ENCODE peak calls at places on chromosomes 3 and 15, in seven cellular contexts. I, H, J, D, C, R and X are unnamed samples.

GRCh38 chr15:49093252-49094105 is 47.2 kb upstream of the SECISBP2L start:
- DNase-seq in I (no peak), H (no peak), R (no peak), J (no peak), C (no peak), D (no peak), X (no peak)

GRCh38 chr3:118526758-118527526 is 507.7 kb downstream of the IGSF11 start:
- DNase-seq in J (no peak), C (no peak), H (no peak), R (peak), I (no peak), D (no peak), X (no peak)

GRCh38 chr3:157502916-157503620 is at the start of gene VEPH1:
- DNase-seq in J (no peak), C (no peak), R (no peak), I (no peak), D (peak), H (no peak), X (no peak)

GRCh38 chr3:134652409-134652831 is 1.6 kb upstream of the KY start:
- DNase-seq in J (no peak), I (peak), H (no peak), D (peak), R (no peak), C (no peak), X (no peak)

GRCh38 chr3:135965506-135966348 is at the start of gene PPP2R3A:
- DNase-seq in I (peak), J (peak), R (peak), C (peak), D (peak), H (peak), X (peak)

GRCh38 chr3:38738630-38739395 is 77.2 kb downstream of the SCN10A start:
- DNase-seq in H (no peak), D (peak), R (peak), I (peak), J (no peak), C (peak), X (peak)

GRCh38 chr3:109081746-109082510 is 36.0 kb downstream of the MORC1 start:
- DNase-seq in H (no peak), R (no peak), J (no peak), I (no peak), D (peak), C (peak), X (peak)

GRCh38 chr3:51706788-51707731 is at the start of gene GRM2:
- DNase-seq in D (peak), I (peak), R (peak), H (peak), J (no peak), C (peak), X (no peak)

GRCh38 chr3:49132437-49133225 is at the start of gene LAMB2:
- DNase-seq in H (peak), D (peak), J (no peak), C (peak), R (peak), I (peak), X (peak)

GRCh38 chr3:128946411-128946810 is 47.5 kb downstream of the CFAP92 start:
- DNase-seq in D (peak), I (no peak), C (no peak), R (no peak), H (no peak), J (no peak), X (no peak)

GRCh38 chr3:149080699-149081091 is 5.6 kb downstream of the HLTF start:
- DNase-seq in D (peak), C (no peak), R (no peak), H (no peak), I (no peak), J (no peak), X (no peak)

GRCh38 chr3:194326192-194327029 is 24.7 kb downstream of the CPN2 start:
- DNase-seq in C (peak), H (no peak), R (no peak), I (no peak), D (peak), J (no peak), X (no peak)

GRCh38 chr15:36978625-36979024 is 121.7 kb downstream of the MEIS2 start:
- DNase-seq in R (no peak), I (no peak), D (no peak), C (no peak), J (no peak), H (no peak), X (no peak)

GRCh38 chr3:31709005-31709404 is 176.3 kb downstream of the STT3B start:
- DNase-seq in J (no peak), D (no peak), H (no peak), C (no peak), R (no peak), I (no peak), X (no peak)

GRCh38 chr3:102673271-102674115 is 238.7 kb downstream of the ZPLD1 start:
- DNase-seq in J (peak), R (peak), H (peak), D (peak), I (peak), C (peak), X (peak)

GRCh38 chr3:122609798-122610559 is 32.5 kb downstream of the PARP15 start:
- DNase-seq in C (no peak), J (no peak), H (no peak), D (peak), R (no peak), I (no peak), X (peak)

GRCh38 chr3:39982665-39983357 is 173.4 kb downstream of the MYRIP start:
- DNase-seq in D (no peak), I (no peak), H (no peak), C (no peak), R (no peak), J (no peak), X (no peak)

GRCh38 chr15:69893863-69894262 is 203.9 kb downstream of the TLE3 start:
- DNase-seq in D (peak), J (no peak), C (no peak), R (no peak), I (no peak), H (peak), X (no peak)

GRCh38 chr3:8460815-8461482 is 40.7 kb upstream of the LMCD1 start:
- DNase-seq in H (no peak), C (no peak), J (no peak), I (no peak), D (peak), R (no peak), X (no peak)

GRCh38 chr3:36210840-36211655 is 169.3 kb upstream of the STAC start:
- DNase-seq in D (peak), C (no peak), R (no peak), J (no peak), H (no peak), I (no peak), X (no peak)

GRCh38 chr3:61864886-61865285 is 303.5 kb downstream of the PTPRG start:
- DNase-seq in R (no peak), D (no peak), J (no peak), I (no peak), H (no peak), C (no peak), X (no peak)

GRCh38 chr3:164737174-164737573 is 341.1 kb downstream of the SI start:
- DNase-seq in D (no peak), J (no peak), C (no peak), H (no peak), I (no peak), R (no peak), X (no peak)

GRCh38 chr3:139110072-139110830 is 65.6 kb upstream of the PRR23C start:
- DNase-seq in R (no peak), D (no peak), H (no peak), C (no peak), I (no peak), J (no peak), X (no peak)